ENCODE peak calls at places on chromosomes 13 and 19, in six cellular contexts. A is esophagus squamous epithelium, G is SW 1271, W is astrocyte of the cerebellum, C is Caki2, D is prostate gland. O is an unnamed sample.

GRCh38 chr13:85616275-85616674 is 182.9 kb downstream of the SLITRK6 start:
- DNase-seq in C (no peak), D (no peak), A (no peak), W (no peak), G (no peak), O (no peak)

GRCh38 chr13:27403252-27403678 is 21.2 kb upstream of the GTF3A start:
- DNase-seq in C (no peak), W (peak; percentile 59), D (no peak), G (no peak), A (no peak), O (no peak)

GRCh38 chr13:75279834-75280369 is 202.1 kb downstream of the TBC1D4 start:
- DNase-seq in D (no peak), A (no peak), W (no peak), C (no peak), G (no peak), O (no peak)

GRCh38 chr19:1027953-1028902 is 1.8 kb downstream of the CNN2 start:
- DNase-seq in W (peak; percentile 97), A (no peak), D (peak; percentile 75), C (peak; percentile 57), G (peak; percentile 65), O (no peak)

GRCh38 chr13:51894239-51894638 is 32.5 kb downstream of the CCDC70 start:
- DNase-seq in W (no peak), A (no peak), C (peak; percentile 3), G (no peak), D (no peak), O (no peak)

GRCh38 chr13:93249259-93249917 is 22.8 kb downstream of the GPC6 start:
- DNase-seq in D (no peak), G (peak; percentile 69), A (no peak), W (peak; percentile 80), C (peak; percentile 39), O (no peak)

GRCh38 chr13:94351292-94352000 is 128.0 kb downstream of the DCT start:
- DNase-seq in W (no peak), G (no peak), D (no peak), C (no peak), A (no peak), O (no peak)

GRCh38 chr13:99351772-99352171 is 44.6 kb upstream of the GPR183 start:
- DNase-seq in G (no peak), D (no peak), C (no peak), W (no peak), A (no peak), O (no peak)

GRCh38 chr13:31538067-31539042 is 201.0 kb upstream of the RXFP2 start:
- DNase-seq in C (peak; percentile 4), W (no peak), G (peak; percentile 20), D (no peak), A (no peak), O (no peak)

GRCh38 chr13:44309771-44310767 is 63.6 kb upstream of the SERP2 start:
- DNase-seq in W (no peak), D (peak; percentile 86), C (no peak), G (no peak), A (no peak), O (peak; percentile 74)

GRCh38 chr19:29690842-29691241 is 24.2 kb downstream of the C19orf12 start:
- DNase-seq in C (peak; percentile 59), G (peak; percentile 50), D (no peak), A (no peak), W (no peak), O (peak; percentile 65)

GRCh38 chr13:33369073-33369472 is 83.5 kb upstream of the STARD13 start:
- DNase-seq in G (no peak), A (no peak), D (no peak), C (no peak), W (no peak), O (no peak)

GRCh38 chr19:29630661-29631060 is 24.6 kb downstream of the POP4 start:
- DNase-seq in G (no peak), D (no peak), W (no peak), C (no peak), A (no peak), O (no peak)

GRCh38 chr19:19064098-19064722 is 416 bp downstream of the SLC25A42 start:
- DNase-seq in A (peak; percentile 45), G (peak; percentile 57), C (no peak), D (peak; percentile 14), W (no peak), O (no peak)

GRCh38 chr13:41222259-41222852 is 28.0 kb upstream of the KBTBD7 start:
- DNase-seq in D (peak; percentile 41), C (peak; percentile 30), W (peak; percentile 22), G (peak; percentile 55), A (no peak), O (peak; percentile 37)

GRCh38 chr13:101919541-101920306 is 467.2 kb downstream of the ITGBL1 start:
- DNase-seq in D (no peak), W (no peak), C (no peak), A (no peak), G (no peak), O (no peak)

GRCh38 chr19:58170860-58171259 is 12.0 kb upstream of the ZNF274 start:
- DNase-seq in A (no peak), D (no peak), C (peak; percentile 29), G (peak; percentile 24), W (no peak), O (no peak)

O was measured in gastrocnemius medialis.